ENCODE peak calls at places on chromosomes 13 and 19, in six cellular contexts. D is A549, Y is GM12878, V is endothelial cell of umbilical vein, R is HepG2, J is K562. E is an unnamed sample.

GRCh38 chr19:17607936-17608335 is 52.5 kb downstream of the COLGALT1 start:
- DNase-seq in D (no peak), Y (no peak), V (no peak), R (no peak), J (no peak), E (no peak)

GRCh38 chr13:46656786-46657185 is 103.8 kb downstream of the LRCH1 start:
- DNase-seq in D (no peak), Y (no peak), V (peak), R (no peak), J (no peak), E (no peak)

GRCh38 chr13:73133536-73133935 is 74.7 kb downstream of the KLF5 start:
- DNase-seq in D (peak), Y (no peak), V (no peak), R (no peak), J (no peak), E (no peak)

GRCh38 chr19:42529248-42529764 is 1.0 kb upstream of the CEACAM1 start:
- DNase-seq in D (peak), Y (no peak), V (peak), R (peak), J (peak), E (peak)

GRCh38 chr13:114008964-114009589 is 35.2 kb upstream of the C13orf46 start:
- DNase-seq in D (no peak), Y (no peak), V (no peak), R (no peak), J (no peak), E (no peak)

GRCh38 chr19:18999896-19000620 is 33.3 kb downstream of the SUGP2 start:
- DNase-seq in D (no peak), Y (no peak), V (no peak), R (no peak), J (no peak), E (peak)

GRCh38 chr19:48292798-48293197 is 22.9 kb downstream of the ZNF114 start:
- DNase-seq in D (no peak), Y (no peak), V (no peak), R (no peak), J (no peak), E (peak)

GRCh38 chr19:47100290-47100689 is 13.3 kb downstream of the ZC3H4 start:
- DNase-seq in D (no peak), Y (no peak), V (no peak), R (no peak), J (no peak), E (peak)

GRCh38 chr13:44302948-44303575 is 70.6 kb upstream of the SERP2 start:
- DNase-seq in D (no peak), Y (no peak), V (no peak), R (no peak), J (no peak), E (no peak)

GRCh38 chr13:110015253-110015652 is 228.9 kb upstream of the IRS2 start:
- DNase-seq in D (no peak), Y (no peak), V (no peak), R (no peak), J (no peak), E (no peak)

GRCh38 chr19:2337329-2337707 is 8.8 kb downstream of the SPPL2B start:
- DNase-seq in D (no peak), Y (no peak), V (no peak), R (peak), J (no peak), E (no peak)

GRCh38 chr13:46386996-46387851 is at the start of gene RUBCNL:
- DNase-seq in D (no peak), Y (no peak), V (no peak), R (no peak), J (peak), E (peak)

GRCh38 chr13:102400619-102401125 is 1.2 kb downstream of the FGF14 start:
- DNase-seq in D (no peak), Y (no peak), V (no peak), R (no peak), J (no peak), E (no peak)

GRCh38 chr13:108915634-108916497 is 286.5 kb downstream of the MYO16 start:
- DNase-seq in D (peak), Y (peak), V (peak), R (peak), J (peak), E (peak)

GRCh38 chr13:43494206-43494605 is 292.6 kb downstream of the ENOX1 start:
- DNase-seq in D (no peak), Y (no peak), V (no peak), R (no peak), J (no peak), E (no peak)

GRCh38 chr13:113192902-113193301 is 15.6 kb downstream of the PCID2 start:
- DNase-seq in D (no peak), Y (no peak), V (no peak), R (no peak), J (no peak), E (peak)

GRCh38 chr19:33390120-33390907 is 16.8 kb downstream of the CEBPG start:
- DNase-seq in D (no peak), Y (no peak), V (peak), R (no peak), J (no peak), E (peak)

GRCh38 chr13:19888799-19889198 is 25.4 kb upstream of the ZMYM5 start:
- DNase-seq in D (no peak), Y (no peak), V (peak), R (no peak), J (no peak), E (peak)

GRCh38 chr19:28128341-28128740 is 1084.6 kb downstream of the UQCRFS1 start:
- DNase-seq in D (no peak), Y (no peak), V (no peak), R (no peak), J (no peak), E (no peak)

GRCh38 chr13:113670541-113670940 is 3.5 kb downstream of the GRK1 start:
- DNase-seq in D (no peak), Y (no peak), V (no peak), R (no peak), J (no peak), E (no peak)

GRCh38 chr13:113049521-113049941 is 56.1 kb upstream of the F7 start:
- DNase-seq in D (no peak), Y (no peak), V (no peak), R (no peak), J (no peak), E (no peak)

GRCh38 chr19:17114414-17114831 is 38.8 kb downstream of the MYO9B start:
- DNase-seq in D (no peak), Y (no peak), V (no peak), R (no peak), J (no peak), E (no peak)

GRCh38 chr13:93029536-93029935 is 197.1 kb upstream of the GPC6 start:
- DNase-seq in D (no peak), Y (no peak), V (no peak), R (no peak), J (no peak), E (no peak)

GRCh38 chr13:99295488-99296252 is 11.5 kb downstream of the GPR183 start:
- DNase-seq in D (no peak), Y (no peak), V (no peak), R (no peak), J (no peak), E (no peak)

GRCh38 chr13:42108217-42108616 is 59.8 kb downstream of the DGKH start:
- DNase-seq in D (no peak), Y (no peak), V (no peak), R (no peak), J (no peak), E (no peak)

GRCh38 chr19:5094768-5095567 is 126.1 kb downstream of the KDM4B start:
- DNase-seq in D (no peak), Y (no peak), V (no peak), R (no peak), J (no peak), E (no peak)

GRCh38 chr19:49347835-49348234 is 12.6 kb downstream of the CD37 start:
- DNase-seq in D (peak), Y (no peak), V (peak), R (peak), J (peak), E (peak)

GRCh38 chr13:41427700-41428099 is 29.6 kb upstream of the RGCC start:
- DNase-seq in D (no peak), Y (no peak), V (no peak), R (no peak), J (no peak), E (no peak)

GRCh38 chr13:37657134-37657533 is 58.6 kb upstream of the POSTN start:
- DNase-seq in D (peak), Y (no peak), V (peak), R (no peak), J (no peak), E (no peak)

GRCh38 chr13:64278493-64278892 is 2862.8 kb upstream of the PCDH20 start:
- DNase-seq in D (no peak), Y (no peak), V (peak), R (no peak), J (no peak), E (no peak)

GRCh38 chr19:16442386-16443276 is 29.1 kb downstream of the EPS15L1 start:
- DNase-seq in D (no peak), Y (no peak), V (peak), R (no peak), J (peak), E (no peak)

GRCh38 chr19:29872224-29872731 is 60.5 kb downstream of the CCNE1 start:
- DNase-seq in D (no peak), Y (no peak), V (no peak), R (no peak), J (peak), E (no peak)
- TF ChIP-seq CTCF in D (peak), Y (no peak), V (no peak), R (no peak), J (peak), E (no peak)

DNA sequence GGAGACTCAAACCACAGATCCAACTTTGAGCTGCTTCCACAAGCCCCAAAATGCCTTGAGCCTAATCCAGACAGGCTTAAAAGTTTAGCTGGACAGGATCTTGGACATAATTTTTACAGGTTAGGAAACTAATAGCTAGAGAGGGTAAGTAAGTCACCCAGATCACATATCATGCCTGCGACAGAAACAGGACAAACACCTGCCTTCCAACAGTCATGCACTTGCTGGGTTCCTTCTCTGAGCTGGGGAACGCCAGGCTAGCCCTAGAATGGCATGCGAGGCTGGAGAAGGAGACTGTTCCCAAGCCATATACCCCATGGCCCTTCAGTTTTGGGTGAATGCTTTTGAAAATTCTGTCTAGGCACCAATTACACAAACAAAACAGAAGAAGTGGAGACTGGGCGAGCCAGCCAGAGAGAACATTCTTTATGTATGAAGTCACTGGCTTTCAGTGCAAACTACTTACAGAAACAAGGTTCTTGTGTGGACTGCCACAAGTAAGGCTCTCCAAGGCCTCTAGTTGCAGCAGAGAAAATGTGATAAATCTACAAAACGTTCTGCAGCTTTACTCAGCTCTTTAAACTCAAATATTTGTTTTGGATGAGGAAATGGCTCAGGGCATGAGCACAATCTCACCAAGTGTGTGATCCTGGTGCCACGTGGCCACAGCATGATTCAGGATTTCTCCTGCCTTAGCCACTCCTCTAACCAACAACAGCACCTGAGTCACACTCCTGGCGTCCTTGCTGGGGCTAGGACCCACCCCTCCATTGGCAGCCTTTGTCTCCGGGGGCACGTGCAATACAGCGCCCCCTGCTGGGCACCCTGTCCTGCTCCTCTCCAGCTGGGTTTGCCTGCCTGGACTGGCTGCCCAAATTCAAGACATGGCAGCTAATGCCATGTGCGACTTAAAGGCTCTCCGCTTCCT is 73.4 kb upstream of the UBL3 start:
- DNase-seq in D (peak), Y (no peak), V (peak), R (peak), J (peak), E (peak)
- TF ChIP-seq MYC in D (peak), Y (no peak), V (peak), R (peak), J (peak), E (no peak)

GRCh38 chr19:36627057-36627456 is 21.9 kb downstream of the ZNF382 start:
- DNase-seq in D (no peak), Y (no peak), V (no peak), R (no peak), J (no peak), E (no peak)
- TF ChIP-seq MAX in D (no peak), Y (no peak), V (no peak), R (no peak), J (no peak), E (no peak)

GRCh38 chr19:11197291-11198174 is at the start of gene KANK2:
- DNase-seq in D (peak), Y (peak), V (peak), R (peak), J (peak), E (peak)
- TF ChIP-seq CTCF in D (peak), Y (no peak), V (no peak), R (peak), J (peak), E (no peak)

GRCh38 chr13:97281028-97281427 is 58.9 kb downstream of the MBNL2 start:
- DNase-seq in D (no peak), Y (no peak), V (no peak), R (no peak), J (no peak), E (no peak)

GRCh38 chr13:97283888-97284287 is 61.8 kb downstream of the MBNL2 start:
- DNase-seq in D (no peak), Y (no peak), V (no peak), R (no peak), J (no peak), E (no peak)

GRCh38 chr13:97284558-97284957 is 62.4 kb downstream of the MBNL2 start:
- DNase-seq in D (no peak), Y (no peak), V (no peak), R (no peak), J (no peak), E (no peak)

GRCh38 chr13:97280478-97280877 is 58.3 kb downstream of the MBNL2 start:
- DNase-seq in D (no peak), Y (no peak), V (no peak), R (no peak), J (no peak), E (no peak)

GRCh38 chr13:97282705-97283104 is 60.6 kb downstream of the MBNL2 start:
- DNase-seq in D (no peak), Y (no peak), V (no peak), R (no peak), J (no peak), E (no peak)
- TF ChIP-seq MYC in D (no peak), Y (no peak), V (no peak), R (no peak), J (no peak), E (no peak)

GRCh38 chr13:101140087-101140770 is 276.1 kb downstream of the NALCN start:
- DNase-seq in D (no peak), Y (no peak), V (peak), R (no peak), J (no peak), E (no peak)
- TF ChIP-seq MAX in D (no peak), Y (no peak), V (no peak), R (no peak), J (no peak), E (no peak)

DNA sequence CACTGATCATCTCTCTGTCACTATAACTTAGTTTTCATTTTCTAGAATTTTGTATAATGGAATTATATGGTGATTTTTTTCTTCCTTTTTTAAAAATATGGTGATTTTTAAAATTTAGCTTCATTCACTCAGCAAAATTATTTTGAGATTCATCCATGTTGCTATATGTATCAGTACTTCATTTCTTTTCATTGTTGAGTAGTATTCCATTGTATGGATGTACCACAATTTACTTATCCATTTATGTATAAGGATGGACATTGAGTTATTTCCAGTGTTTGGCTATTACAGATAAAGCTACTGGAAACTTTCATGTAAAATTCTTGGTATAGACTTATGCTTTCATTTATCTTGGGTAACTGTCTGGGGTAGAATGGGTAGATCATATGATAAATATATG is 12.8 kb downstream of the ZNF546 start:
- DNase-seq in D (no peak), Y (no peak), V (no peak), R (no peak), J (no peak), E (no peak)
- TF ChIP-seq CTCF in D (no peak), Y (no peak), V (no peak), R (no peak), J (no peak), E (no peak)

DNA sequence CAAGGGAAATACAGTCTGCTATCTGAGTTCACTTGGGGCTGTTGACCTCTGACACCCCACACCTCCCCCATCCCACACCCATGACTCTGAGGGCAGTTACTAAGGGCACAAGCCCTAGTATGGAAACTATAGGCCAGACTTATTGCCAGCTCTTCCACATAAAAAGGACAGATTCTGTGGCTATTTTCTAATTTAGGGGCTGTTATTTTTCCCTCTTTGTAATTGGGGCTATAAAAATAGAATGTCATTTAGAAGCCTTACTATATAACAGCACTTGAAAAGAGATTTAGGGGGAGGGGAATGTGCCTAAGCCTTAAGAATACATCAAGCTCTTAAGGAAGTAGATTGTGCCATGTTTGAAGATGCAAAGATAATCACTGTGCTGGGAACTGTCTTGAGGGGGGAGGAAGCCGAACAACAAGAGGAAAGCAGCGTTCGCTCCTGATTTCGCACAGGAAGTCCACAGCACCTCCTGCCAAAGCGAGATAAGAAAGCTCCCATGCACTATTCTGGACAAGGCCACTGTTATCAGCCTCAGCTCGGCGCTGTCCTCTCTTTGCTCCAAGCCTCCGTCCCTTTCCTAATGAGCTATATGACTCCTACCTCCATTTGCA is 86.6 kb downstream of the FLT1 start:
- DNase-seq in D (no peak), Y (no peak), V (peak), R (no peak), J (peak), E (peak)
- TF ChIP-seq MYC in D (no peak), Y (no peak), V (no peak), R (no peak), J (peak), E (peak)